ENCODE peak calls at places on chromosomes 13 and 19, in nine cellular contexts. One of them, this sample, is unnamed.

GRCh38 chr13:23987331-23987730 is 90.0 kb upstream of the C1QTNF9B start:
- DNase-seq in activated CD4-positive, alpha-beta memory T cell treated with anti-CD3 and anti-CD28 coated beads for 36 hours: no peak
- DNase-seq in anterior cingulate cortex: no peak
- DNase-seq in stimulated activated CD8-positive, alpha-beta memory T cell treated with anti-CD3 and anti-CD28 coated beads, Interleukin-7, amount 100 ng/mL, for 24 hours: no peak
- DNase-seq in cardiac fibroblast: peak
- DNase-seq in fibroblast of pulmonary artery: peak
- DNase-seq in glutamatergic neuron: no peak
- DNase-seq in BJ: peak
- DNase-seq in breast epithelium: no peak
- DNase-seq in this sample: no peak

GRCh38 chr19:5641171-5641570 is 18.3 kb downstream of the SAFB start:
- DNase-seq in activated CD4-positive, alpha-beta memory T cell treated with anti-CD3 and anti-CD28 coated beads for 36 hours: no peak
- DNase-seq in anterior cingulate cortex: no peak
- DNase-seq in stimulated activated CD8-positive, alpha-beta memory T cell treated with anti-CD3 and anti-CD28 coated beads, Interleukin-7, amount 100 ng/mL, for 24 hours: no peak
- DNase-seq in cardiac fibroblast: no peak
- DNase-seq in fibroblast of pulmonary artery: no peak
- DNase-seq in glutamatergic neuron: no peak
- DNase-seq in BJ: no peak
- DNase-seq in breast epithelium: no peak
- DNase-seq in this sample: no peak

GRCh38 chr19:40219721-40220276 is 1.6 kb upstream of the TTC9B start:
- DNase-seq in activated CD4-positive, alpha-beta memory T cell treated with anti-CD3 and anti-CD28 coated beads for 36 hours: no peak
- DNase-seq in anterior cingulate cortex: no peak
- DNase-seq in stimulated activated CD8-positive, alpha-beta memory T cell treated with anti-CD3 and anti-CD28 coated beads, Interleukin-7, amount 100 ng/mL, for 24 hours: no peak
- DNase-seq in cardiac fibroblast: peak
- DNase-seq in fibroblast of pulmonary artery: peak
- DNase-seq in glutamatergic neuron: no peak
- DNase-seq in BJ: no peak
- DNase-seq in breast epithelium: no peak
- DNase-seq in this sample: no peak

GRCh38 chr13:98476538-98476966 is 100.4 kb downstream of the STK24 start:
- DNase-seq in activated CD4-positive, alpha-beta memory T cell treated with anti-CD3 and anti-CD28 coated beads for 36 hours: peak
- DNase-seq in anterior cingulate cortex: no peak
- DNase-seq in stimulated activated CD8-positive, alpha-beta memory T cell treated with anti-CD3 and anti-CD28 coated beads, Interleukin-7, amount 100 ng/mL, for 24 hours: peak
- DNase-seq in cardiac fibroblast: peak
- DNase-seq in fibroblast of pulmonary artery: peak
- DNase-seq in glutamatergic neuron: no peak
- DNase-seq in BJ: peak
- DNase-seq in breast epithelium: no peak
- DNase-seq in this sample: peak

GRCh38 chr13:48210178-48210577 is 22.8 kb upstream of the ITM2B start:
- DNase-seq in activated CD4-positive, alpha-beta memory T cell treated with anti-CD3 and anti-CD28 coated beads for 36 hours: no peak
- DNase-seq in anterior cingulate cortex: no peak
- DNase-seq in stimulated activated CD8-positive, alpha-beta memory T cell treated with anti-CD3 and anti-CD28 coated beads, Interleukin-7, amount 100 ng/mL, for 24 hours: no peak
- DNase-seq in cardiac fibroblast: peak
- DNase-seq in fibroblast of pulmonary artery: peak
- DNase-seq in glutamatergic neuron: no peak
- DNase-seq in BJ: peak
- DNase-seq in breast epithelium: no peak
- DNase-seq in this sample: no peak

GRCh38 chr13:23609414-23610186 is 39.4 kb downstream of the TNFRSF19 start:
- DNase-seq in activated CD4-positive, alpha-beta memory T cell treated with anti-CD3 and anti-CD28 coated beads for 36 hours: no peak
- DNase-seq in anterior cingulate cortex: no peak
- DNase-seq in stimulated activated CD8-positive, alpha-beta memory T cell treated with anti-CD3 and anti-CD28 coated beads, Interleukin-7, amount 100 ng/mL, for 24 hours: no peak
- DNase-seq in cardiac fibroblast: peak
- DNase-seq in fibroblast of pulmonary artery: peak
- DNase-seq in glutamatergic neuron: no peak
- DNase-seq in BJ: no peak
- DNase-seq in breast epithelium: no peak
- DNase-seq in this sample: no peak

GRCh38 chr19:19447536-19448237 is 42.2 kb downstream of the GATAD2A start:
- DNase-seq in activated CD4-positive, alpha-beta memory T cell treated with anti-CD3 and anti-CD28 coated beads for 36 hours: peak
- DNase-seq in anterior cingulate cortex: no peak
- DNase-seq in stimulated activated CD8-positive, alpha-beta memory T cell treated with anti-CD3 and anti-CD28 coated beads, Interleukin-7, amount 100 ng/mL, for 24 hours: no peak
- DNase-seq in cardiac fibroblast: no peak
- DNase-seq in fibroblast of pulmonary artery: no peak
- DNase-seq in glutamatergic neuron: no peak
- DNase-seq in BJ: no peak
- DNase-seq in breast epithelium: no peak
- DNase-seq in this sample: no peak

GRCh38 chr19:35142531-35143230 is 374 bp upstream of the FXYD7 start:
- DNase-seq in activated CD4-positive, alpha-beta memory T cell treated with anti-CD3 and anti-CD28 coated beads for 36 hours: peak
- DNase-seq in anterior cingulate cortex: peak
- DNase-seq in stimulated activated CD8-positive, alpha-beta memory T cell treated with anti-CD3 and anti-CD28 coated beads, Interleukin-7, amount 100 ng/mL, for 24 hours: peak
- DNase-seq in cardiac fibroblast: peak
- DNase-seq in fibroblast of pulmonary artery: peak
- DNase-seq in glutamatergic neuron: peak
- DNase-seq in BJ: no peak
- DNase-seq in breast epithelium: no peak
- DNase-seq in this sample: peak

GRCh38 chr19:15025237-15025636 is 24.0 kb upstream of the CASP14 start:
- DNase-seq in activated CD4-positive, alpha-beta memory T cell treated with anti-CD3 and anti-CD28 coated beads for 36 hours: peak
- DNase-seq in anterior cingulate cortex: no peak
- DNase-seq in stimulated activated CD8-positive, alpha-beta memory T cell treated with anti-CD3 and anti-CD28 coated beads, Interleukin-7, amount 100 ng/mL, for 24 hours: no peak
- DNase-seq in cardiac fibroblast: no peak
- DNase-seq in fibroblast of pulmonary artery: no peak
- DNase-seq in glutamatergic neuron: no peak
- DNase-seq in BJ: no peak
- DNase-seq in breast epithelium: no peak
- DNase-seq in this sample: peak

GRCh38 chr13:101144808-101145419 is 271.4 kb downstream of the NALCN start:
- DNase-seq in activated CD4-positive, alpha-beta memory T cell treated with anti-CD3 and anti-CD28 coated beads for 36 hours: no peak
- DNase-seq in anterior cingulate cortex: no peak
- DNase-seq in stimulated activated CD8-positive, alpha-beta memory T cell treated with anti-CD3 and anti-CD28 coated beads, Interleukin-7, amount 100 ng/mL, for 24 hours: no peak
- DNase-seq in cardiac fibroblast: peak
- DNase-seq in fibroblast of pulmonary artery: peak
- DNase-seq in glutamatergic neuron: no peak
- DNase-seq in BJ: no peak
- DNase-seq in breast epithelium: no peak
- DNase-seq in this sample: no peak

GRCh38 chr19:35715981-35716734 is 1.6 kb upstream of the KMT2B start:
- DNase-seq in activated CD4-positive, alpha-beta memory T cell treated with anti-CD3 and anti-CD28 coated beads for 36 hours: peak
- DNase-seq in anterior cingulate cortex: peak
- DNase-seq in stimulated activated CD8-positive, alpha-beta memory T cell treated with anti-CD3 and anti-CD28 coated beads, Interleukin-7, amount 100 ng/mL, for 24 hours: no peak
- DNase-seq in cardiac fibroblast: no peak
- DNase-seq in fibroblast of pulmonary artery: peak
- DNase-seq in glutamatergic neuron: no peak
- DNase-seq in BJ: no peak
- DNase-seq in breast epithelium: peak
- DNase-seq in this sample: no peak

GRCh38 chr19:18501351-18501750 is 20.5 kb downstream of the ELL start:
- DNase-seq in activated CD4-positive, alpha-beta memory T cell treated with anti-CD3 and anti-CD28 coated beads for 36 hours: no peak
- DNase-seq in anterior cingulate cortex: no peak
- DNase-seq in stimulated activated CD8-positive, alpha-beta memory T cell treated with anti-CD3 and anti-CD28 coated beads, Interleukin-7, amount 100 ng/mL, for 24 hours: no peak
- DNase-seq in cardiac fibroblast: no peak
- DNase-seq in fibroblast of pulmonary artery: no peak
- DNase-seq in glutamatergic neuron: no peak
- DNase-seq in BJ: no peak
- DNase-seq in breast epithelium: no peak
- DNase-seq in this sample: no peak

GRCh38 chr13:109785892-109786450 is 412 bp downstream of the IRS2 start:
- DNase-seq in activated CD4-positive, alpha-beta memory T cell treated with anti-CD3 and anti-CD28 coated beads for 36 hours: no peak
- DNase-seq in anterior cingulate cortex: no peak
- DNase-seq in stimulated activated CD8-positive, alpha-beta memory T cell treated with anti-CD3 and anti-CD28 coated beads, Interleukin-7, amount 100 ng/mL, for 24 hours: no peak
- DNase-seq in cardiac fibroblast: peak
- DNase-seq in fibroblast of pulmonary artery: peak
- DNase-seq in glutamatergic neuron: peak
- DNase-seq in BJ: no peak
- DNase-seq in breast epithelium: no peak
- DNase-seq in this sample: no peak

GRCh38 chr13:27211771-27212364 is 39.5 kb upstream of the RPL21 start:
- DNase-seq in activated CD4-positive, alpha-beta memory T cell treated with anti-CD3 and anti-CD28 coated beads for 36 hours: no peak
- DNase-seq in anterior cingulate cortex: no peak
- DNase-seq in stimulated activated CD8-positive, alpha-beta memory T cell treated with anti-CD3 and anti-CD28 coated beads, Interleukin-7, amount 100 ng/mL, for 24 hours: no peak
- DNase-seq in cardiac fibroblast: peak
- DNase-seq in fibroblast of pulmonary artery: peak
- DNase-seq in glutamatergic neuron: no peak
- DNase-seq in BJ: no peak
- DNase-seq in breast epithelium: no peak
- DNase-seq in this sample: no peak

GRCh38 chr13:37640499-37640898 is 41.9 kb upstream of the POSTN start:
- DNase-seq in activated CD4-positive, alpha-beta memory T cell treated with anti-CD3 and anti-CD28 coated beads for 36 hours: no peak
- DNase-seq in anterior cingulate cortex: no peak
- DNase-seq in stimulated activated CD8-positive, alpha-beta memory T cell treated with anti-CD3 and anti-CD28 coated beads, Interleukin-7, amount 100 ng/mL, for 24 hours: no peak
- DNase-seq in cardiac fibroblast: peak
- DNase-seq in fibroblast of pulmonary artery: peak
- DNase-seq in glutamatergic neuron: no peak
- DNase-seq in BJ: no peak
- DNase-seq in breast epithelium: no peak
- DNase-seq in this sample: no peak

GRCh38 chr13:32877491-32877890 is 138.7 kb upstream of the KL start:
- DNase-seq in activated CD4-positive, alpha-beta memory T cell treated with anti-CD3 and anti-CD28 coated beads for 36 hours: no peak
- DNase-seq in anterior cingulate cortex: no peak
- DNase-seq in stimulated activated CD8-positive, alpha-beta memory T cell treated with anti-CD3 and anti-CD28 coated beads, Interleukin-7, amount 100 ng/mL, for 24 hours: no peak
- DNase-seq in cardiac fibroblast: no peak
- DNase-seq in fibroblast of pulmonary artery: no peak
- DNase-seq in glutamatergic neuron: no peak
- DNase-seq in BJ: no peak
- DNase-seq in breast epithelium: no peak
- DNase-seq in this sample: no peak

GRCh38 chr13:43077906-43078305 is 54.5 kb downstream of the DNAJC15 start:
- DNase-seq in activated CD4-positive, alpha-beta memory T cell treated with anti-CD3 and anti-CD28 coated beads for 36 hours: no peak
- DNase-seq in anterior cingulate cortex: no peak
- DNase-seq in stimulated activated CD8-positive, alpha-beta memory T cell treated with anti-CD3 and anti-CD28 coated beads, Interleukin-7, amount 100 ng/mL, for 24 hours: no peak
- DNase-seq in cardiac fibroblast: no peak
- DNase-seq in fibroblast of pulmonary artery: peak
- DNase-seq in glutamatergic neuron: no peak
- DNase-seq in BJ: no peak
- DNase-seq in breast epithelium: no peak
- DNase-seq in this sample: no peak

GRCh38 chr19:33404506-33404905 is 31.0 kb downstream of the CEBPG start:
- DNase-seq in activated CD4-positive, alpha-beta memory T cell treated with anti-CD3 and anti-CD28 coated beads for 36 hours: no peak
- DNase-seq in anterior cingulate cortex: no peak
- DNase-seq in stimulated activated CD8-positive, alpha-beta memory T cell treated with anti-CD3 and anti-CD28 coated beads, Interleukin-7, amount 100 ng/mL, for 24 hours: no peak
- DNase-seq in cardiac fibroblast: no peak
- DNase-seq in fibroblast of pulmonary artery: no peak
- DNase-seq in glutamatergic neuron: peak
- DNase-seq in BJ: no peak
- DNase-seq in breast epithelium: peak
- DNase-seq in this sample: no peak

GRCh38 chr13:97285221-97285955 is 63.3 kb downstream of the MBNL2 start:
- DNase-seq in activated CD4-positive, alpha-beta memory T cell treated with anti-CD3 and anti-CD28 coated beads for 36 hours: no peak
- DNase-seq in anterior cingulate cortex: no peak
- DNase-seq in stimulated activated CD8-positive, alpha-beta memory T cell treated with anti-CD3 and anti-CD28 coated beads, Interleukin-7, amount 100 ng/mL, for 24 hours: no peak
- DNase-seq in cardiac fibroblast: no peak
- DNase-seq in fibroblast of pulmonary artery: no peak
- DNase-seq in glutamatergic neuron: no peak
- DNase-seq in BJ: no peak
- DNase-seq in breast epithelium: no peak
- DNase-seq in this sample: no peak

GRCh38 chr19:4229179-4229931 is at the start of gene EBI3:
- DNase-seq in activated CD4-positive, alpha-beta memory T cell treated with anti-CD3 and anti-CD28 coated beads for 36 hours: peak
- DNase-seq in anterior cingulate cortex: no peak
- DNase-seq in stimulated activated CD8-positive, alpha-beta memory T cell treated with anti-CD3 and anti-CD28 coated beads, Interleukin-7, amount 100 ng/mL, for 24 hours: no peak
- DNase-seq in cardiac fibroblast: peak
- DNase-seq in fibroblast of pulmonary artery: peak
- DNase-seq in glutamatergic neuron: peak
- DNase-seq in BJ: no peak
- DNase-seq in breast epithelium: no peak
- DNase-seq in this sample: peak

GRCh38 chr19:38252385-38252784 is 3.8 kb downstream of the PPP1R14A start:
- DNase-seq in activated CD4-positive, alpha-beta memory T cell treated with anti-CD3 and anti-CD28 coated beads for 36 hours: no peak
- DNase-seq in anterior cingulate cortex: no peak
- DNase-seq in stimulated activated CD8-positive, alpha-beta memory T cell treated with anti-CD3 and anti-CD28 coated beads, Interleukin-7, amount 100 ng/mL, for 24 hours: no peak
- DNase-seq in cardiac fibroblast: no peak
- DNase-seq in fibroblast of pulmonary artery: no peak
- DNase-seq in glutamatergic neuron: no peak
- DNase-seq in BJ: no peak
- DNase-seq in breast epithelium: no peak
- DNase-seq in this sample: no peak

GRCh38 chr13:62687727-62688126 is 1272.1 kb upstream of the PCDH20 start:
- DNase-seq in activated CD4-positive, alpha-beta memory T cell treated with anti-CD3 and anti-CD28 coated beads for 36 hours: peak
- DNase-seq in anterior cingulate cortex: no peak
- DNase-seq in stimulated activated CD8-positive, alpha-beta memory T cell treated with anti-CD3 and anti-CD28 coated beads, Interleukin-7, amount 100 ng/mL, for 24 hours: no peak
- DNase-seq in cardiac fibroblast: no peak
- DNase-seq in fibroblast of pulmonary artery: no peak
- DNase-seq in glutamatergic neuron: no peak
- DNase-seq in BJ: no peak
- DNase-seq in breast epithelium: no peak
- DNase-seq in this sample: peak

GRCh38 chr19:44808463-44809371 is at the start of gene BCAM:
- DNase-seq in activated CD4-positive, alpha-beta memory T cell treated with anti-CD3 and anti-CD28 coated beads for 36 hours: no peak
- DNase-seq in anterior cingulate cortex: peak
- DNase-seq in stimulated activated CD8-positive, alpha-beta memory T cell treated with anti-CD3 and anti-CD28 coated beads, Interleukin-7, amount 100 ng/mL, for 24 hours: no peak
- DNase-seq in cardiac fibroblast: peak
- DNase-seq in fibroblast of pulmonary artery: peak
- DNase-seq in glutamatergic neuron: peak
- DNase-seq in BJ: no peak
- DNase-seq in breast epithelium: peak
- DNase-seq in this sample: peak

GRCh38 chr19:52901842-52902241 is 4.4 kb upstream of the ZNF320 start:
- DNase-seq in activated CD4-positive, alpha-beta memory T cell treated with anti-CD3 and anti-CD28 coated beads for 36 hours: no peak
- DNase-seq in anterior cingulate cortex: no peak
- DNase-seq in stimulated activated CD8-positive, alpha-beta memory T cell treated with anti-CD3 and anti-CD28 coated beads, Interleukin-7, amount 100 ng/mL, for 24 hours: no peak
- DNase-seq in cardiac fibroblast: no peak
- DNase-seq in fibroblast of pulmonary artery: no peak
- DNase-seq in glutamatergic neuron: no peak
- DNase-seq in BJ: no peak
- DNase-seq in breast epithelium: no peak
- DNase-seq in this sample: no peak

GRCh38 chr19:39370735-39371134 is 20.2 kb downstream of the PAF1 start:
- DNase-seq in activated CD4-positive, alpha-beta memory T cell treated with anti-CD3 and anti-CD28 coated beads for 36 hours: no peak
- DNase-seq in anterior cingulate cortex: no peak
- DNase-seq in stimulated activated CD8-positive, alpha-beta memory T cell treated with anti-CD3 and anti-CD28 coated beads, Interleukin-7, amount 100 ng/mL, for 24 hours: no peak
- DNase-seq in cardiac fibroblast: no peak
- DNase-seq in fibroblast of pulmonary artery: no peak
- DNase-seq in glutamatergic neuron: no peak
- DNase-seq in BJ: no peak
- DNase-seq in breast epithelium: no peak
- DNase-seq in this sample: peak

GRCh38 chr19:4366666-4367335 is 23.4 kb downstream of the MPND start:
- DNase-seq in activated CD4-positive, alpha-beta memory T cell treated with anti-CD3 and anti-CD28 coated beads for 36 hours: no peak
- DNase-seq in anterior cingulate cortex: no peak
- DNase-seq in stimulated activated CD8-positive, alpha-beta memory T cell treated with anti-CD3 and anti-CD28 coated beads, Interleukin-7, amount 100 ng/mL, for 24 hours: no peak
- DNase-seq in cardiac fibroblast: no peak
- DNase-seq in fibroblast of pulmonary artery: no peak
- DNase-seq in glutamatergic neuron: no peak
- DNase-seq in BJ: no peak
- DNase-seq in breast epithelium: no peak
- DNase-seq in this sample: no peak

GRCh38 chr13:28584873-28585317 is 74.0 kb upstream of the POMP start:
- DNase-seq in activated CD4-positive, alpha-beta memory T cell treated with anti-CD3 and anti-CD28 coated beads for 36 hours: no peak
- DNase-seq in anterior cingulate cortex: no peak
- DNase-seq in stimulated activated CD8-positive, alpha-beta memory T cell treated with anti-CD3 and anti-CD28 coated beads, Interleukin-7, amount 100 ng/mL, for 24 hours: no peak
- DNase-seq in cardiac fibroblast: peak
- DNase-seq in fibroblast of pulmonary artery: peak
- DNase-seq in glutamatergic neuron: no peak
- DNase-seq in BJ: peak
- DNase-seq in breast epithelium: no peak
- DNase-seq in this sample: no peak

GRCh38 chr13:86882835-86883234 is 788.3 kb upstream of the SLITRK5 start:
- DNase-seq in activated CD4-positive, alpha-beta memory T cell treated with anti-CD3 and anti-CD28 coated beads for 36 hours: no peak
- DNase-seq in anterior cingulate cortex: no peak
- DNase-seq in stimulated activated CD8-positive, alpha-beta memory T cell treated with anti-CD3 and anti-CD28 coated beads, Interleukin-7, amount 100 ng/mL, for 24 hours: no peak
- DNase-seq in cardiac fibroblast: no peak
- DNase-seq in fibroblast of pulmonary artery: no peak
- DNase-seq in glutamatergic neuron: no peak
- DNase-seq in BJ: no peak
- DNase-seq in breast epithelium: no peak
- DNase-seq in this sample: no peak

GRCh38 chr19:29893606-29894284 is 48.3 kb upstream of the URI1 start:
- DNase-seq in activated CD4-positive, alpha-beta memory T cell treated with anti-CD3 and anti-CD28 coated beads for 36 hours: no peak
- DNase-seq in anterior cingulate cortex: no peak
- DNase-seq in stimulated activated CD8-positive, alpha-beta memory T cell treated with anti-CD3 and anti-CD28 coated beads, Interleukin-7, amount 100 ng/mL, for 24 hours: no peak
- DNase-seq in cardiac fibroblast: no peak
- DNase-seq in fibroblast of pulmonary artery: no peak
- DNase-seq in glutamatergic neuron: no peak
- DNase-seq in BJ: no peak
- DNase-seq in breast epithelium: no peak
- DNase-seq in this sample: no peak

GRCh38 chr19:33771308-33772101 is 25.2 kb upstream of the KCTD15 start:
- DNase-seq in activated CD4-positive, alpha-beta memory T cell treated with anti-CD3 and anti-CD28 coated beads for 36 hours: peak
- DNase-seq in anterior cingulate cortex: peak
- DNase-seq in stimulated activated CD8-positive, alpha-beta memory T cell treated with anti-CD3 and anti-CD28 coated beads, Interleukin-7, amount 100 ng/mL, for 24 hours: peak
- DNase-seq in cardiac fibroblast: peak
- DNase-seq in fibroblast of pulmonary artery: peak
- DNase-seq in glutamatergic neuron: peak
- DNase-seq in BJ: no peak
- DNase-seq in breast epithelium: peak
- DNase-seq in this sample: peak

GRCh38 chr13:20195846-20196245 is 3.1 kb upstream of the GJB2 start:
- DNase-seq in activated CD4-positive, alpha-beta memory T cell treated with anti-CD3 and anti-CD28 coated beads for 36 hours: no peak
- DNase-seq in anterior cingulate cortex: no peak
- DNase-seq in stimulated activated CD8-positive, alpha-beta memory T cell treated with anti-CD3 and anti-CD28 coated beads, Interleukin-7, amount 100 ng/mL, for 24 hours: no peak
- DNase-seq in cardiac fibroblast: no peak
- DNase-seq in fibroblast of pulmonary artery: no peak
- DNase-seq in glutamatergic neuron: no peak
- DNase-seq in BJ: no peak
- DNase-seq in breast epithelium: no peak
- DNase-seq in this sample: no peak

This sample was measured in ELF-1.